ENCODE peak calls at places on chromosomes 7 and 10, in eight cellular contexts. G, N, J, E, U, W, L and P are unnamed samples.

GRCh38 chr10:1213252-1213651 is 157.1 kb downstream of the WDR37 start:
- DNase-seq in G (no peak), N (no peak), J (no peak), E (no peak), U (no peak), W (no peak), L (no peak), P (no peak)

GRCh38 chr10:74586088-74586585 is 240.3 kb upstream of the KAT6B start:
- DNase-seq in G (no peak), N (no peak), J (no peak), E (peak; percentile 5), U (no peak), W (no peak), L (no peak), P (no peak)

GRCh38 chr7:22942191-22942590 is 71.7 kb downstream of the HYCC1 start:
- DNase-seq in G (no peak), N (no peak), J (no peak), E (no peak), U (no peak), W (no peak), L (no peak), P (no peak)

GRCh38 chr7:157831143-157831900 is 494.5 kb downstream of the DNAJB6 start:
- DNase-seq in G (no peak), N (no peak), J (no peak), E (no peak), U (no peak), W (no peak), L (no peak), P (no peak)

GRCh38 chr10:95600158-95600557 is 39.0 kb upstream of the SORBS1 start:
- DNase-seq in G (no peak), N (no peak), J (no peak), E (no peak), U (no peak), W (no peak), L (no peak), P (no peak)

GRCh38 chr7:30662431-30662939 is 19.8 kb downstream of the CRHR2 start:
- DNase-seq in G (no peak), N (no peak), J (no peak), E (no peak), U (no peak), W (no peak), L (no peak), P (no peak)

GRCh38 chr7:101856488-101857357 is 39.3 kb downstream of the CUX1 start:
- DNase-seq in G (peak; percentile 71), N (peak; percentile 79), J (peak; percentile 97), E (peak; percentile 100), U (peak; percentile 99), W (peak; percentile 91), L (peak; percentile 87), P (peak; percentile 74)

GRCh38 chr10:8731415-8732110 is 677.1 kb downstream of the GATA3 start:
- DNase-seq in G (no peak), N (no peak), J (no peak), E (no peak), U (no peak), W (no peak), L (no peak), P (no peak)

GRCh38 chr7:47697533-47697932 is 115.6 kb upstream of the TNS3 start:
- DNase-seq in G (no peak), N (no peak), J (no peak), E (no peak), U (no peak), W (no peak), L (no peak), P (no peak)

GRCh38 chr10:70490142-70490541 is 11.6 kb downstream of the PALD1 start:
- DNase-seq in G (no peak), N (no peak), J (no peak), E (no peak), U (no peak), W (no peak), L (no peak), P (no peak)

GRCh38 chr10:11609492-11610093 is 1.9 kb downstream of the USP6NL start:
- DNase-seq in G (no peak), N (no peak), J (no peak), E (no peak), U (no peak), W (no peak), L (no peak), P (peak; percentile 7)

GRCh38 chr7:154744226-154744860 is 258.6 kb downstream of the PAXIP1 start:
- DNase-seq in G (no peak), N (no peak), J (no peak), E (peak; percentile 46), U (peak; percentile 0), W (peak; percentile 58), L (peak; percentile 85), P (no peak)

GRCh38 chr10:114550756-114551290 is 107.3 kb downstream of the ABLIM1 start:
- DNase-seq in G (no peak), N (no peak), J (peak; percentile 32), E (peak; percentile 68), U (peak; percentile 35), W (no peak), L (no peak), P (peak; percentile 45)

GRCh38 chr7:152647-153046 is 39.7 kb upstream of the FAM20C start:
- DNase-seq in G (no peak), N (no peak), J (no peak), E (no peak), U (no peak), W (peak; percentile 66), L (no peak), P (no peak)

GRCh38 chr10:78319371-78319770 is 285.7 kb downstream of the RPS24 start:
- DNase-seq in G (no peak), N (no peak), J (no peak), E (no peak), U (peak; percentile 60), W (no peak), L (no peak), P (no peak)

GRCh38 chr10:78210976-78211375 is 177.3 kb downstream of the RPS24 start:
- DNase-seq in G (no peak), N (no peak), J (no peak), E (no peak), U (no peak), W (no peak), L (no peak), P (no peak)

GRCh38 chr10:103636492-103636891 is 143.0 kb downstream of the NEURL1 start:
- DNase-seq in G (no peak), N (no peak), J (no peak), E (no peak), U (no peak), W (no peak), L (no peak), P (no peak)

GRCh38 chr10:71807557-71808510 is 34.5 kb upstream of the VSIR start:
- DNase-seq in G (no peak), N (no peak), J (no peak), E (no peak), U (no peak), W (no peak), L (no peak), P (no peak)

GRCh38 chr7:27547401-27547800 is 115.3 kb downstream of the HIBADH start:
- DNase-seq in G (no peak), N (no peak), J (no peak), E (no peak), U (no peak), W (no peak), L (no peak), P (no peak)

GRCh38 chr10:63700209-63700934 is 179.2 kb downstream of the REEP3 start:
- DNase-seq in G (no peak), N (no peak), J (peak; percentile 85), E (peak; percentile 90), U (no peak), W (no peak), L (no peak), P (peak; percentile 99)

GRCh38 chr7:143008007-143008901 is 18.7 kb downstream of the OR9A2 start:
- DNase-seq in G (peak; percentile 60), N (peak; percentile 78), J (peak; percentile 46), E (peak; percentile 82), U (peak; percentile 74), W (peak; percentile 91), L (peak; percentile 59), P (peak; percentile 47)

GRCh38 chr10:119817991-119818888 is 54.4 kb downstream of the MCMBP start:
- DNase-seq in G (no peak), N (peak; percentile 20), J (no peak), E (no peak), U (no peak), W (peak; percentile 87), L (no peak), P (peak; percentile 36)

GRCh38 chr7:119988401-119988800 is 284.6 kb upstream of the KCND2 start:
- DNase-seq in G (no peak), N (no peak), J (no peak), E (no peak), U (no peak), W (no peak), L (no peak), P (no peak)

GRCh38 chr7:121798076-121798475 is 74.9 kb upstream of the PTPRZ1 start:
- DNase-seq in G (no peak), N (no peak), J (no peak), E (no peak), U (no peak), W (no peak), L (no peak), P (no peak)

GRCh38 chr10:115082521-115082920 is 10.6 kb upstream of the ATRNL1 start:
- DNase-seq in G (no peak), N (no peak), J (no peak), E (no peak), U (no peak), W (no peak), L (no peak), P (peak; percentile 9)

GRCh38 chr7:93148135-93148534 is at the start of gene SAMD9L:
- DNase-seq in G (no peak), N (no peak), J (no peak), E (peak; percentile 56), U (peak; percentile 42), W (no peak), L (no peak), P (peak; percentile 22)

GRCh38 chr7:155219947-155220769 is 77.5 kb upstream of the INSIG1 start:
- DNase-seq in G (no peak), N (no peak), J (no peak), E (no peak), U (no peak), W (no peak), L (no peak), P (no peak)

GRCh38 chr7:130430841-130431713 is 9.7 kb downstream of the CEP41 start:
- DNase-seq in G (no peak), N (no peak), J (no peak), E (no peak), U (no peak), W (no peak), L (no peak), P (no peak)

GRCh38 chr10:83229991-83230390 is 909.3 kb upstream of the GHITM start:
- DNase-seq in G (no peak), N (no peak), J (no peak), E (no peak), U (no peak), W (no peak), L (no peak), P (no peak)

GRCh38 chr7:69517985-69518731 is 80.1 kb upstream of the AUTS2 start:
- DNase-seq in G (no peak), N (no peak), J (no peak), E (no peak), U (no peak), W (peak; percentile 38), L (no peak), P (no peak)

GRCh38 chr7:30933124-30933893 is 21.7 kb downstream of the AQP1 start:
- DNase-seq in G (no peak), N (no peak), J (no peak), E (no peak), U (no peak), W (no peak), L (peak; percentile 4), P (no peak)

GRCh38 chr7:80711521-80711920 is 73.1 kb downstream of the CD36 start:
- DNase-seq in G (no peak), N (no peak), J (no peak), E (peak; percentile 28), U (no peak), W (no peak), L (no peak), P (peak; percentile 50)

GRCh38 chr10:11553773-11554381 is 57.6 kb downstream of the USP6NL start:
- DNase-seq in G (no peak), N (no peak), J (no peak), E (no peak), U (no peak), W (no peak), L (no peak), P (no peak)